ENCODE peak calls at places on chromosomes 2 and 18, in six cellular contexts. One of them, this sample, is unnamed.

GRCh38 chr18:55048892-55049291 is 89.6 kb upstream of the CCDC68 start:
- DNase-seq in HCT116: no peak
- DNase-seq in SK-N-SH: no peak
- DNase-seq in K562: no peak
- DNase-seq in GM12878: no peak
- DNase-seq in HepG2: no peak
- DNase-seq in this sample: no peak

GRCh38 chr2:157684940-157685466 is 56.3 kb upstream of the ACVR1C start:
- DNase-seq in HepG2: no peak
- DNase-seq in SK-N-SH: no peak
- DNase-seq in GM12878: no peak
- DNase-seq in HCT116: no peak
- DNase-seq in K562: no peak
- DNase-seq in this sample: no peak

GRCh38 chr2:11573418-11574175 is 39.8 kb downstream of the GREB1 start:
- DNase-seq in K562: no peak
- DNase-seq in SK-N-SH: no peak
- DNase-seq in GM12878: no peak
- DNase-seq in HCT116: no peak
- DNase-seq in HepG2: no peak
- DNase-seq in this sample: no peak

GRCh38 chr2:212766921-212767320 is 228.3 kb upstream of the ERBB4 start:
- DNase-seq in K562: no peak
- DNase-seq in HCT116: no peak
- DNase-seq in HepG2: no peak
- DNase-seq in SK-N-SH: no peak
- DNase-seq in GM12878: no peak
- DNase-seq in this sample: no peak

GRCh38 chr2:126571403-126571802 is 84.6 kb upstream of the GYPC start:
- DNase-seq in SK-N-SH: no peak
- DNase-seq in HCT116: no peak
- DNase-seq in HepG2: no peak
- DNase-seq in GM12878: no peak
- DNase-seq in K562: peak
- DNase-seq in this sample: no peak

GRCh38 chr2:164561416-164561815 is 59.9 kb downstream of the GRB14 start:
- DNase-seq in SK-N-SH: no peak
- DNase-seq in K562: no peak
- DNase-seq in HepG2: no peak
- DNase-seq in GM12878: no peak
- DNase-seq in HCT116: no peak
- DNase-seq in this sample: no peak

GRCh38 chr2:234682492-234683228 is 185.8 kb upstream of the ARL4C start:
- DNase-seq in GM12878: no peak
- DNase-seq in HCT116: no peak
- DNase-seq in HepG2: peak
- DNase-seq in K562: no peak
- DNase-seq in SK-N-SH: no peak
- DNase-seq in this sample: peak

GRCh38 chr18:23230688-23231087 is 95.4 kb downstream of the CABLES1 start:
- DNase-seq in K562: no peak
- DNase-seq in SK-N-SH: no peak
- DNase-seq in HCT116: no peak
- DNase-seq in GM12878: no peak
- DNase-seq in HepG2: no peak
- DNase-seq in this sample: no peak

GRCh38 chr2:46939596-46940359 is 24.2 kb upstream of the MCFD2 start:
- DNase-seq in HepG2: peak
- DNase-seq in HCT116: no peak
- DNase-seq in GM12878: no peak
- DNase-seq in SK-N-SH: no peak
- DNase-seq in K562: no peak
- DNase-seq in this sample: no peak

GRCh38 chr18:78722959-78723706 is 256.5 kb upstream of the SALL3 start:
- DNase-seq in HCT116: no peak
- DNase-seq in K562: no peak
- DNase-seq in GM12878: no peak
- DNase-seq in SK-N-SH: no peak
- DNase-seq in HepG2: no peak
- DNase-seq in this sample: no peak

GRCh38 chr2:170218931-170219330 is 41.0 kb downstream of the MYO3B start:
- DNase-seq in GM12878: no peak
- DNase-seq in K562: no peak
- DNase-seq in HCT116: no peak
- DNase-seq in HepG2: no peak
- DNase-seq in SK-N-SH: no peak
- DNase-seq in this sample: no peak

GRCh38 chr2:176454893-176455810 is 185.9 kb downstream of the MTX2 start:
- DNase-seq in K562: peak
- DNase-seq in HCT116: peak
- DNase-seq in HepG2: peak
- DNase-seq in SK-N-SH: peak
- DNase-seq in GM12878: no peak
- DNase-seq in this sample: peak

GRCh38 chr2:3870222-3870621 is 166.8 kb downstream of the DCDC2C start:
- DNase-seq in HCT116: no peak
- DNase-seq in SK-N-SH: no peak
- DNase-seq in HepG2: no peak
- DNase-seq in GM12878: no peak
- DNase-seq in K562: no peak
- DNase-seq in this sample: no peak

GRCh38 chr2:22281033-22281432 is 1103.9 kb upstream of the KLHL29 start:
- DNase-seq in SK-N-SH: peak
- DNase-seq in GM12878: no peak
- DNase-seq in K562: no peak
- DNase-seq in HCT116: no peak
- DNase-seq in HepG2: no peak
- DNase-seq in this sample: no peak

DNA sequence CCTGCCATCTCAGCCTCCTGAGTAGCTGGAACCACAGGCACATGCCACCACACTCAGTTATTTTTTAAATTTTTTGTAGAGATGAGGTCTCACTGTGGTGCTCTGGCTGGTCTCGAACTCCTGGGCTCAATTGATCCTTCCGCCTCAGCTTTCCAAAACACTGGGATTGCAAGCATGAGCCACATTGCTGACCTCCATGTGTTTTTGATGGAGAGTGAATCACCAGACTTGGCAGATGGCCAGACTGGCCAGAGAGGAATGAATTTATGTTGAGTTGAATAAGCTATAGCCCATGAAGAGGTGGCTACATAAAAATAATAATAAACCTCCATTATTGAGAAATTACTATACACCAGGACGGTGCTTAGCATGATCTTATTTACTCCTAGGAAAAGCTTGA is 91.5 kb downstream of the MREG start:
- DNase-seq in GM12878: no peak
- DNase-seq in HepG2: peak
- DNase-seq in HCT116: peak
- DNase-seq in K562: peak
- DNase-seq in SK-N-SH: no peak
- DNase-seq in this sample: no peak
- TF ChIP-seq YY1 in GM12878: no peak
- TF ChIP-seq YY1 in HepG2: no peak
- TF ChIP-seq YY1 in HCT116: no peak
- TF ChIP-seq YY1 in K562: no peak
- TF ChIP-seq YY1 in SK-N-SH: no peak
- TF ChIP-seq YY1 in this sample: no peak

GRCh38 chr18:22033085-22033484 is 136.3 kb upstream of the GATA6 start:
- DNase-seq in K562: no peak
- DNase-seq in HepG2: no peak
- DNase-seq in HCT116: no peak
- DNase-seq in GM12878: no peak
- DNase-seq in SK-N-SH: no peak
- DNase-seq in this sample: no peak
- TF ChIP-seq YY1 in K562: no peak
- TF ChIP-seq YY1 in HepG2: no peak
- TF ChIP-seq YY1 in HCT116: no peak
- TF ChIP-seq YY1 in GM12878: no peak
- TF ChIP-seq YY1 in SK-N-SH: no peak
- TF ChIP-seq YY1 in this sample: no peak

GRCh38 chr2:68911246-68911645 is 40.0 kb upstream of the BMP10 start:
- DNase-seq in HepG2: no peak
- DNase-seq in GM12878: no peak
- DNase-seq in K562: no peak
- DNase-seq in SK-N-SH: no peak
- DNase-seq in HCT116: no peak
- DNase-seq in this sample: no peak

GRCh38 chr2:68907923-68908253 is 36.7 kb upstream of the BMP10 start:
- DNase-seq in HCT116: no peak
- DNase-seq in K562: no peak
- DNase-seq in SK-N-SH: no peak
- DNase-seq in GM12878: no peak
- DNase-seq in HepG2: no peak
- DNase-seq in this sample: no peak

GRCh38 chr2:68908392-68908970 is 37.3 kb upstream of the BMP10 start:
- DNase-seq in GM12878: peak
- DNase-seq in K562: peak
- DNase-seq in HCT116: peak
- DNase-seq in SK-N-SH: no peak
- DNase-seq in HepG2: no peak
- DNase-seq in this sample: no peak

GRCh38 chr2:68911714-68912510 is 40.7 kb upstream of the BMP10 start:
- DNase-seq in SK-N-SH: no peak
- DNase-seq in HCT116: no peak
- DNase-seq in HepG2: no peak
- DNase-seq in GM12878: no peak
- DNase-seq in K562: peak
- DNase-seq in this sample: no peak

DNA sequence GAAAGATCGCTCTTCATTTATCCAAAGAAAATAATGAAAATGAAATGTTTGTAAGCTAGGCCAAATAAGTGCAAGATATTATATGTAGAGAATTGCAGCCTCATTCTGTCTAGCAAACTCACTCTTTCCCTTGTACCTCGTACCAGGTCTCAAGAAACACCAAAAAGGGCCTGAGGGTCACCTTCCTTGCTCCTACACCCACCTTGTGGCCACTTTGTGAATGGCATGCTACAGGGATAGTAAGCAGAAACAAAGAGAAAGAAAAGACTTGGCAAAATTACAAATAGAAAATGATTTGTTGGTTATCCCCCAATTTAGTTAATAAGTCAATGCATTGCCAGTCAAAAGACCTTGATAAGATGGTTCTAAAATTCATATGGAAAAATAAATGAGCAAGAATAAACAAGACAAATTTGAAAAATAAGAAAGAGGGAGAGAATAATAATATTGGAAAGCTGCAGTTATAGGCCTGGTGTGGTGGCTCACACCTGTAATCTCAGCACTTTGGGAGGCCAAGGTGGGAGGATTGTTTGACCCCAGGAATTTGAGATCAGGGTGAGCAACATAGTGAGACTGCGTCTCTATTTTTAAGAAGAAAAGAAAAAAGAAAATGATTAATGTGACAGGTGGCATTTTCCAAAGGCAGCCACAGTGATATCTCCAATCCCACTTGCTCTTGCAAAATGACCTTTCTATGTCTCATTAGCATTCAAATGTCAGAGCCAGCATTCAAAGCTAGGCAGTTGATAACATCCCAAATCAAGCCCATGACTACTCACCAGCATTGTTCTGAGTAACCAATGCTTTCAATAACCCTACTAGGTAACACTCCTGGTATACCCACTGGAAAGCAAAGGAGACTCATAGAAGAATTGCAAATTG is 38.8 kb upstream of the BMP10 start:
- DNase-seq in GM12878: peak
- DNase-seq in K562: peak
- DNase-seq in HCT116: peak
- DNase-seq in SK-N-SH: peak
- DNase-seq in HepG2: peak
- DNase-seq in this sample: no peak
- TF ChIP-seq YY1 in GM12878: peak
- TF ChIP-seq YY1 in K562: no peak
- TF ChIP-seq YY1 in HCT116: no peak
- TF ChIP-seq YY1 in SK-N-SH: no peak
- TF ChIP-seq YY1 in HepG2: no peak
- TF ChIP-seq YY1 in this sample: no peak

DNA sequence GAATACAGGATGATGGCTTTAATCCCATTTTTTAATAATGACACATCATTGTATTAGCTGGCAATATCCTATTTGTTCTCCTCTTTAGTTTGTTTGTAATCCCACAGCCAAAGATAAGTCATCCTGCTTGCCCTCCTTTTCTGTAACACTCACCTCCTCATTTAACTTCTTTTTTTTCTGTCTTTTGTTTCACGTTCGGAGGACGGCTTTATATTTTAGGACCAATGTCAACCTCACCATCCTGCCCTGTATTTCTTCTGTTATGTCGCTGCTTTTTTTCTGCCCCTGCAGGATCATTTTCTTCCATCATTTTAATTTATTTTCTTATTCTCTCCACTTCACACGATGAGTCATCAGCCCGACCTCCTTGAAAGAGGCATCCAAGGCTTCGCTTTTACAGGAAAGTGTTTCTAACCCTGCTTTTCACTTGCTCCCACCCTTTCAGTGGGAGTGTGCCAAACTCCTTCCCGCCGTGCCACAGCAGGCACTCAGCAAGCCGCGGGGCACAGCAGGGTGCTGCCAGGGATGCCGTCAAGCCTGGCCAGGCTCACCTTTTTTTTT is 11.4 kb downstream of the RAB31 start:
- DNase-seq in GM12878: no peak
- DNase-seq in HCT116: peak
- DNase-seq in K562: no peak
- DNase-seq in SK-N-SH: no peak
- DNase-seq in HepG2: no peak
- DNase-seq in this sample: no peak
- TF ChIP-seq YY1 in GM12878: no peak
- TF ChIP-seq YY1 in HCT116: no peak
- TF ChIP-seq YY1 in K562: no peak
- TF ChIP-seq YY1 in SK-N-SH: no peak
- TF ChIP-seq YY1 in HepG2: no peak
- TF ChIP-seq YY1 in this sample: no peak

GRCh38 chr2:105926960-105927678 is 182.4 kb downstream of the NCK2 start:
- DNase-seq in GM12878: no peak
- DNase-seq in HepG2: peak
- DNase-seq in K562: no peak
- DNase-seq in HCT116: no peak
- DNase-seq in SK-N-SH: no peak
- DNase-seq in this sample: no peak
- TF ChIP-seq YY1 in GM12878: no peak
- TF ChIP-seq YY1 in HepG2: no peak
- TF ChIP-seq YY1 in K562: no peak
- TF ChIP-seq YY1 in HCT116: no peak
- TF ChIP-seq YY1 in SK-N-SH: no peak
- TF ChIP-seq YY1 in this sample: no peak

GRCh38 chr2:27191107-27191829 is 20.6 kb upstream of the ATRAID start:
- DNase-seq in GM12878: no peak
- DNase-seq in SK-N-SH: peak
- DNase-seq in HCT116: peak
- DNase-seq in K562: peak
- DNase-seq in HepG2: peak
- DNase-seq in this sample: no peak
- TF ChIP-seq YY1 in GM12878: peak
- TF ChIP-seq YY1 in SK-N-SH: no peak
- TF ChIP-seq YY1 in HCT116: no peak
- TF ChIP-seq YY1 in K562: no peak
- TF ChIP-seq YY1 in HepG2: peak
- TF ChIP-seq YY1 in this sample: no peak

DNA sequence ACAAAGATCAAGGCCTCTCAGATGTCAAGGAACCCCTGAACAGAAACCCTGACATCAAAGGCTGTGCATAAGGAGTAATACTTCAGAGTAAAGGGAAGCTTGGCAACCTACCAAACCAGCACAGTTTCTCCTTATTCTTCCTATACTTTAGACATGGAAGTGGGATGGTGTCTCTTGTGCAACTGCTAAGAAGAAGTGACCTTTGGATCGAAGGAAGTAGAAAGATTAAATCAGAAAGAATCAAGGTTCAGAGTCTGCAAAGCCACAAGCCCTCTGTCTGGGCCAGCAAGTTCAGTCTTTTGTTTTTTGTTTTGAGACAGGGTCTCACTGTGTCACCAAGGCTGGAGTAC is 66.2 kb upstream of the SLC39A10 start:
- DNase-seq in SK-N-SH: no peak
- DNase-seq in HepG2: no peak
- DNase-seq in HCT116: no peak
- DNase-seq in GM12878: no peak
- DNase-seq in K562: no peak
- DNase-seq in this sample: no peak
- TF ChIP-seq YY1 in SK-N-SH: no peak
- TF ChIP-seq YY1 in HepG2: no peak
- TF ChIP-seq YY1 in HCT116: no peak
- TF ChIP-seq YY1 in GM12878: no peak
- TF ChIP-seq YY1 in K562: no peak
- TF ChIP-seq YY1 in this sample: no peak